ENCODE peak calls at places on chromosomes 5 and 9, in five cellular contexts. C is adrenal gland; D is endodermal cell; U is CD8-positive, alpha-beta T cell; L is ovary. O is an unnamed sample.
A peak's percentile ranks its signal among the peaks of the same experiment; 100 is the strongest.

GRCh38 chr9:14433293-14433818 is 119.4 kb upstream of the NFIB start:
- DNase-seq in U (no peak), C (no peak), L (no peak), D (no peak), O (no peak)

GRCh38 chr5:14591548-14591947 is 10.0 kb downstream of the OTULINL start:
- DNase-seq in L (no peak), C (no peak), D (no peak), U (no peak), O (no peak)

GRCh38 chr9:68669189-68669588 is 35.9 kb upstream of the PIP5K1B start:
- DNase-seq in L (no peak), D (peak; percentile 59), U (no peak), C (no peak), O (no peak)

GRCh38 chr5:146762830-146763229 is 115.7 kb downstream of the PPP2R2B start:
- DNase-seq in D (no peak), U (no peak), C (no peak), L (no peak), O (no peak)

GRCh38 chr9:12775963-12776774 is 1.3 kb downstream of the LURAP1L start:
- DNase-seq in U (no peak), L (peak; percentile 85), D (peak; percentile 93), C (peak; percentile 92), O (peak; percentile 82)

GRCh38 chr5:146118325-146118724 is 12.9 kb upstream of the PLAC8L1 start:
- DNase-seq in U (no peak), C (no peak), L (no peak), D (no peak), O (no peak)

GRCh38 chr9:98502976-98503325 is 205.8 kb downstream of the GABBR2 start:
- DNase-seq in U (no peak), D (peak; percentile 82), L (no peak), C (no peak), O (peak; percentile 30)

GRCh38 chr5:67063791-67064190 is 132.8 kb downstream of the CD180 start:
- DNase-seq in D (no peak), L (no peak), U (no peak), C (no peak), O (no peak)

GRCh38 chr9:135308809-135309762 is 170.5 kb upstream of the PPP1R26 start:
- DNase-seq in U (no peak), D (peak; percentile 32), L (no peak), C (no peak), O (no peak)

GRCh38 chr5:157361865-157362465 is 96.0 kb downstream of the CYFIP2 start:
- DNase-seq in D (no peak), U (no peak), L (no peak), C (no peak), O (no peak)

GRCh38 chr5:88683506-88684135 is 199.4 kb downstream of the MEF2C start:
- DNase-seq in D (peak; percentile 88), U (no peak), L (no peak), C (no peak), O (no peak)

DNA sequence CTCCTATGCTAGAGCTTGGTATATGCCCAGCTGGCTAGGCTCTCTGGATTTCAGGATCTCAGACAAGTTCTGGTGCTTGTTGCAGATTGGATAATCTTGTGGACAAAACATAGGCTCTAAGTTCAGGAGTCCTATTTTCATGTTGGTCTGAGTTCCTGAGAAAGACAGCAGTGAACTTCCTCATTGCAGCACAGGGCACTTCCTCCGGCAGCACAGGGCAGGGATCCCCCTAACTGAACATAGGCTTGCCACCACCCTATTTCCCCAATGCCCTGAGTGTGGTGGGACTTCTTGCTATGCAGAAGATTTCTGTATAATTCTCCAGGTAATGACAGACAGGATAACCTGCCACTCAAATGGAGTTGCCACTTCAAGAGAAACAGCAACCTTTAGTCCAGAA is 220.1 kb downstream of the PIK3R1 start:
- DNase-seq in U (no peak), C (no peak), L (no peak), D (no peak), O (no peak)
- H3K27ac ChIP-seq in U (no peak overlapping the region), C (no peak overlapping the region), L (no peak overlapping the region), D (no peak overlapping the region), O (no peak overlapping the region)

GRCh38 chr5:35832757-35833156 is 23.9 kb upstream of the IL7R start:
- DNase-seq in U (no peak), L (no peak), D (no peak), C (no peak), O (no peak)
- H3K27ac ChIP-seq in U (no peak overlapping the region), L (no peak overlapping the region), D (no peak overlapping the region), C (no peak overlapping the region), O (no peak overlapping the region)

GRCh38 chr5:93595420-93596136 is 12.6 kb downstream of the NR2F1 start:
- DNase-seq in U (no peak), D (peak; percentile 63), L (no peak), C (no peak), O (no peak)
- H3K27ac ChIP-seq in U (no peak overlapping the region), D (peak overlapping the region; percentile 82), L (no peak overlapping the region), C (no peak overlapping the region), O (no peak overlapping the region)

DNA sequence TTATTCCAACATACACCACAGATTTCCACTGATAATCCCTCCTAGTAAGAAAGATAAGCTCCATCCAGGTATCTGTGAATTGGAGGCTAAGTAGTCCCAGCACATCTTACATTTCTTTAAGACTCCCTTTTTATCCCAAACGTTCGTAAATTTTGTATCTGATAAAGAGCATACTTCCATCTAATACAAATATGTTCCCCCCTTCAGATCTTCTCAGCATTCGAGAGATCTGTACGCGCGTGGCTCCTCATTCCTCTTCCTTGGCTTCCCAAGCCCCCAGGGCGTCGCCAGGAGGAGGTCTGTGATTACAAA is 20.0 kb downstream of the CDKN2A start:
- DNase-seq in C (no peak), U (no peak), D (no peak), L (no peak), O (no peak)
- H3K27ac ChIP-seq in C (no peak overlapping the region), U (no peak overlapping the region), D (no peak overlapping the region), L (no peak overlapping the region), O (no peak overlapping the region)

GRCh38 chr5:141524604-141525597 is 36.0 kb downstream of the PCDHGC5 start:
- DNase-seq in U (peak; percentile 15), C (peak; percentile 91), L (peak; percentile 92), D (peak; percentile 99), O (peak; percentile 92)
- H3K27ac ChIP-seq in U (no peak overlapping the region), C (peak overlapping the region; percentile 10), L (no peak overlapping the region), D (peak overlapping the region; percentile 69), O (peak overlapping the region; percentile 72)